ENCODE peak calls at places on chromosomes 2 and 18, in six cellular contexts. E is MM.1S, Z is cardiac muscle cell, L is heart left ventricle, B is right cardiac atrium, K is coronary artery. D is an unnamed sample.

GRCh38 chr2:192546566-192546965 is 351.8 kb upstream of the TMEFF2 start:
- DNase-seq in E (no peak), Z (no peak), L (no peak), B (no peak), K (no peak), D (no peak)

GRCh38 chr18:52582516-52582915 is 242.5 kb downstream of the DCC start:
- DNase-seq in E (no peak), Z (no peak), L (no peak), B (no peak), K (no peak), D (no peak)

GRCh38 chr2:240397924-240398611 is 37.4 kb upstream of the GPC1 start:
- DNase-seq in E (no peak), Z (no peak), L (no peak), B (no peak), K (no peak), D (no peak)

GRCh38 chr2:233061591-233062446 is 1.7 kb downstream of the INPP5D start:
- DNase-seq in E (peak), Z (peak), L (peak), B (peak), K (peak), D (peak)

GRCh38 chr18:37578886-37579513 is 13.4 kb upstream of the CELF4 start:
- DNase-seq in E (peak), Z (peak), L (no peak), B (peak), K (no peak), D (no peak)

GRCh38 chr2:1664698-1665097 is 79.6 kb downstream of the PXDN start:
- DNase-seq in E (no peak), Z (no peak), L (no peak), B (no peak), K (no peak), D (no peak)

GRCh38 chr18:7272268-7273049 is 41.6 kb downstream of the LRRC30 start:
- DNase-seq in E (peak), Z (peak), L (peak), B (peak), K (no peak), D (peak)

GRCh38 chr2:131037398-131038257 is 55.6 kb downstream of the FAM168B start:
- DNase-seq in E (no peak), Z (no peak), L (no peak), B (no peak), K (no peak), D (no peak)

GRCh38 chr2:151410485-151410833 is 757 bp downstream of the RIF1 start:
- DNase-seq in E (peak), Z (peak), L (peak), B (no peak), K (no peak), D (no peak)

GRCh38 chr2:149799296-149799695 is 211.7 kb upstream of the MMADHC start:
- DNase-seq in E (peak), Z (peak), L (no peak), B (no peak), K (no peak), D (peak)

GRCh38 chr2:101238930-101239759 is 13.5 kb upstream of the CNOT11 start:
- DNase-seq in E (no peak), Z (no peak), L (no peak), B (no peak), K (no peak), D (no peak)

GRCh38 chr2:70516596-70516995 is 37.0 kb downstream of the TGFA start:
- DNase-seq in E (no peak), Z (no peak), L (no peak), B (no peak), K (no peak), D (no peak)

GRCh38 chr18:76602169-76602568 is 107.1 kb upstream of the ZNF516 start:
- DNase-seq in E (no peak), Z (no peak), L (no peak), B (no peak), K (no peak), D (no peak)

GRCh38 chr2:100629309-100629708 is 66.5 kb downstream of the PDCL3 start:
- DNase-seq in E (no peak), Z (no peak), L (no peak), B (no peak), K (peak), D (no peak)

GRCh38 chr2:233746475-233747282 is 13.4 kb upstream of the UGT1A1 start:
- DNase-seq in E (no peak), Z (peak), L (no peak), B (no peak), K (no peak), D (no peak)

GRCh38 chr2:88942793-88943192 is 251.3 kb downstream of the RPIA start:
- DNase-seq in E (peak), Z (no peak), L (no peak), B (no peak), K (no peak), D (no peak)

GRCh38 chr2:172672114-172672513 is 63.5 kb upstream of the RAPGEF4 start:
- DNase-seq in E (no peak), Z (no peak), L (no peak), B (no peak), K (no peak), D (peak)

GRCh38 chr2:219998099-219998498 is 370.7 kb downstream of the SLC4A3 start:
- DNase-seq in E (no peak), Z (peak), L (no peak), B (no peak), K (no peak), D (no peak)

GRCh38 chr2:111898703-111899514 is 502 bp downstream of the MERTK start:
- DNase-seq in E (peak), Z (peak), L (peak), B (no peak), K (peak), D (peak)

GRCh38 chr2:228507231-228507824 is 325.8 kb upstream of the SPHKAP start:
- DNase-seq in E (no peak), Z (no peak), L (no peak), B (no peak), K (no peak), D (no peak)

GRCh38 chr2:182432051-182432450 is 5.2 kb upstream of the PDE1A start:
- DNase-seq in E (no peak), Z (no peak), L (no peak), B (no peak), K (no peak), D (no peak)

GRCh38 chr2:120513776-120514357 is 167.9 kb downstream of the INHBB start:
- DNase-seq in E (no peak), Z (no peak), L (no peak), B (no peak), K (no peak), D (no peak)

GRCh38 chr2:190683802-190684201 is 34.9 kb downstream of the NAB1 start:
- DNase-seq in E (no peak), Z (peak), L (no peak), B (no peak), K (no peak), D (peak)

GRCh38 chr2:174176898-174177297 is 71.4 kb downstream of the OLA1 start:
- DNase-seq in E (no peak), Z (no peak), L (no peak), B (no peak), K (no peak), D (no peak)

GRCh38 chr2:109242654-109243331 is 113.8 kb downstream of the SH3RF3 start:
- DNase-seq in E (no peak), Z (peak), L (no peak), B (peak), K (peak), D (peak)

GRCh38 chr2:75140288-75140687 is 59.0 kb downstream of the TACR1 start:
- DNase-seq in E (no peak), Z (peak), L (no peak), B (no peak), K (no peak), D (no peak)

GRCh38 chr18:72207280-72207679 is 336.9 kb downstream of the CBLN2 start:
- DNase-seq in E (no peak), Z (no peak), L (no peak), B (no peak), K (no peak), D (no peak)

GRCh38 chr18:65907281-65907680 is 156.5 kb downstream of the CDH7 start:
- DNase-seq in E (no peak), Z (no peak), L (no peak), B (no peak), K (no peak), D (no peak)

GRCh38 chr2:242027676-242028450 is 158.3 kb downstream of the RTP5 start:
- DNase-seq in E (no peak), Z (no peak), L (no peak), B (no peak), K (peak), D (no peak)

GRCh38 chr2:127608061-127609011 is 37.6 kb upstream of the GPR17 start:
- DNase-seq in E (no peak), Z (no peak), L (no peak), B (no peak), K (peak), D (no peak)

GRCh38 chr18:3452750-3453539 is 3.0 kb downstream of the TGIF1 start:
- DNase-seq in E (no peak), Z (peak), L (no peak), B (no peak), K (no peak), D (peak)

GRCh38 chr2:170123593-170123992 is 54.4 kb upstream of the MYO3B start:
- DNase-seq in E (no peak), Z (peak), L (no peak), B (no peak), K (no peak), D (no peak)

GRCh38 chr2:218400167-218400929 is 680 bp downstream of the CTDSP1 start:
- DNase-seq in E (peak), Z (peak), L (peak), B (peak), K (no peak), D (peak)

GRCh38 chr2:187959821-187960220 is 331.9 kb upstream of the GULP1 start:
- DNase-seq in E (peak), Z (peak), L (no peak), B (no peak), K (no peak), D (no peak)

GRCh38 chr2:96092580-96092877 is 23.8 kb downstream of the ADRA2B start:
- DNase-seq in E (no peak), Z (no peak), L (no peak), B (no peak), K (no peak), D (no peak)

GRCh38 chr2:150188177-150188576 is 299.3 kb downstream of the RND3 start:
- DNase-seq in E (no peak), Z (no peak), L (no peak), B (no peak), K (no peak), D (peak)

DNA sequence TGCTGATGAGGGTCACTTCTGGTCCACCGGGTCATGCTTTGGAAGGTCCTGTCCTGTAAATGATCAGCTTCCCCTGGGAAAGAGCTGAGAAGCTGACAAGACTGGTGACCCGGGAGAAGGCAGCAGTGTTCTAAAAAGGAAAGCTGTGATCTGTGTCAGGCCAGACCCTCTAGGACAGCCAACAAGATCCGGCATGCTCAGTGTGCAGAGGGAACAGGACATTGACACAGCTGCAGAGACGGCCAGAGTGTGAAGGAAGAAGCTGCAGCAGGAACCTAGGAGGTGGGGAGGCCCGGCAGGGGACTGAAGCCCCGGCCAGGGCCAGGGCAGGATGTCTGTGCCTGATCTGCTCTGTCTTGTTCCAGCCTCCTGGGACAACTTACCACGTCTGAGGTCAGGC is 372.7 kb upstream of the ID2 start:
- DNase-seq in E (no peak), Z (no peak), L (no peak), B (no peak), K (peak), D (no peak)
- H3K4me3 ChIP-seq in E (no peak), Z (no peak), L (no peak), B (no peak), K (no peak), D (no peak)

DNA sequence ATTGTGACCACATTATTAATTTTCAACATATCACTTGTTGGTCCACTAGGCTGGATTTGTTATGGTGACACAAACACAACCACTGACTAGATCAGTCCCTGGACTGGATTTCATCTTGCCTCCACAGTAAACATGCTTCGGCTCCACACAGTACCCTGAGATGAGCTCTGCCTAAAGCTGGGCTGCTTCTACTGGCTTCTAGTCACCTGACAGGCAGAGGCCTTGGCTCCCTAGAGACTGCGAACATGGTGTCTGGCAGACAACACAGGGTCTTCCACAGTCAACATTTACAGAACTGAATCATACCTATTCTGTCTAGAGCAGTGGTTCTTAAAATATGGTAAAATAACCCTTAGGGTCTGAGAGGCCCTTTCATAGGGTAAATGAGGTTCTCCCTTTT is 69.2 kb downstream of the RIT2 start:
- DNase-seq in E (no peak), Z (no peak), L (no peak), B (no peak), K (no peak), D (no peak)
- H3K27ac ChIP-seq in E (no peak), Z (no peak), L (no peak), B (no peak), K (no peak), D (no peak)

DNA sequence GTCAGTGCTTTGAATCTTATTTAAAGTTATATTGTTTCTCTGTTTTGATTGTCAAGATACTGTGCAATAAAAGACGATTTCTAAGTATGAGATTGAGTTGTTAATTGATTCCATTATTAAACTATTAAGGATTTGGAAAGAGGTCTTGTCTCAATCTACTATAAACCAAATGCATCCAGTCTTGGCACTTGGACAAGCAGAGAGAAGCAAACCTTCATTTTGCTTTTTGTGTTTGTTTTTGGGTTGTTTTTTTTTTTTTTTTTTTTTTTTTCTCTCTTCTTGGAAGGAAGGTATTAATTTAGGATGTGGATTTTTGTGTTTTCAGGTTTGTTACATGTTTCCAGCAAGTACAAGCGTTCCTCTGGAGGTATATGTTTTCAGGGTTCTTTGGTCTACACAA is 1.6 kb downstream of the PRKCE start:
- DNase-seq in E (no peak), Z (no peak), L (no peak), B (no peak), K (no peak), D (no peak)
- H3K4me3 ChIP-seq in E (peak), Z (peak), L (peak), B (peak), K (peak), D (peak)

DNA sequence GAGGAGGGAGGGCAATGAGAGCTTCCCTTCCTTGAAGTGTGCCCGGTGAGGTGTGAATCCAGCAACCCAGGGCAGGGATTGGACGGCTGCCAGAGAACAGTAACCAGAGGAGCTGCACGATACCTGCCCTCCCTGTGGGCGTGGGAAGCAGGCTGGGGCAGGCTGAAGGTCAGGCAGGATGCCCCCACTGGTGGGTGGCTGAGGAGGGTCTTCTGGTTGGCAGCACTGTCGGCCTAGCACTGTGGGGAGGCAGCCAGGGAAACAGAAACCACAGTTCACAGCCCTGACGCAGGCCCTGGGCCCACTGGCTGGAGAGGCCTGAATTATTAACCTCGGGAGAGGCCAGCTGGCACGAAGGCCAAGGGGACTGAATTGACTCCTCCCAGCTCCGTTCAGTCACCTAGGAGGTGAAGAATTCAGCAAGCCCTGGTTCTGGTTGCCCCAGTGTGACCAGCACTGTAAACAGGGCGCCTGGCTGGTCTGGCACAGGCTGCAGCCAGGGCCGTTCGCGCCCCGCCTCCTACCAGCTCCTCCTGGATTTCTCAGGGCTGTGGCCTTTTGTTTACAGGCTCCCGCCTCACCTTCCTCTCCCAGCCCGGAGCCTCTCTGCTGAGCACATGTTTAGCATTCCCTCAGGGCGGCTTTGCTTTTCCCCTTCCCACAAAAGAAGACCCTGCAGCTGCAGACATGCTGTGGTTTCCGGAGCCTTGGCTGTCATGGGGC is 97.7 kb downstream of the B3GNT2 start:
- DNase-seq in E (no peak), Z (peak), L (peak), B (peak), K (no peak), D (peak)
- H3K27ac ChIP-seq in E (no peak), Z (peak), L (peak), B (peak), K (peak), D (no peak)

GRCh38 chr18:36181386-36181785 is 5.9 kb upstream of the MOCOS start:
- DNase-seq in E (no peak), Z (no peak), L (no peak), B (no peak), K (no peak), D (no peak)

GRCh38 chr18:36177913-36178312 is 9.4 kb upstream of the MOCOS start:
- DNase-seq in E (no peak), Z (no peak), L (no peak), B (no peak), K (no peak), D (no peak)

GRCh38 chr18:36176739-36177138 is 10.6 kb upstream of the MOCOS start:
- DNase-seq in E (no peak), Z (peak), L (no peak), B (no peak), K (no peak), D (peak)

GRCh38 chr18:36181898-36182506 is 5.3 kb upstream of the MOCOS start:
- DNase-seq in E (no peak), Z (peak), L (no peak), B (no peak), K (no peak), D (no peak)

DNA sequence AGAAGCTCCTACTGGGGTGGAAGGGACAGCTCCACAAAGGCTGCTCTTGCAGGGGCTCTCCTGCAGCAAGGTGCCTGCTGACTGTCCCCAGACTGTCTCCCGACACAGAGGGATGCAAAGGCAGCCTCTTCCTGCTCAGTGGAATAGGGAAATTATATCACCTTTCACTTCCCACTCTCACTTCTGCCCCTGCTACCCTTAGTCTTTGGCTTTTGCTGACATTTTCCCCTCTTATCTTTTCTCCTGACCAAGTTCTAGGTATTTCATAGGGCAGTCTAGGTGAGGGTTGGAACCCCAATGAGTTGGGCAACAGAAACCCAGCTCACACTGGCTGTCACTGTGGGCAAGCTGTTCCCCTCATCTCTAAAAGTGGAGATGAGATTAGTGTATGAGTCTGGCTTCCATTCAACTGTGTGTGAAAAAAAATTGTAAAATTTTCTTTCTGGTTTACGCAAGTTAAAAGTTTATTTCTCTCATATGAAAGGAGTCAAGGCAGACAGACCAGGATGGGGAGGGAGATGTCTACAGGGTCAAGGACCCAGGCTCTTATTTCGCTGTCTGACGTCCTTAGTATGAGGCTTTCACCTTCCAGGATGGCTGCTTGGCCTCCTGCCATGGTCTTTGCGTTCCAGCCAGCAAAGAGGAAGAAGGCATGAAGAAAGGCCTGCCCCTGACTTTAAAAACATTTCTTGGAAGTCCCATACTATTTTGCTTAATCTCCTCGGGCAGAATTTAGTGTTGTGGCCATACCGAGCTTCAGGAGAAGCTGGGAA is 7.5 kb upstream of the MOCOS start:
- DNase-seq in E (no peak), Z (peak), L (peak), B (peak), K (peak), D (peak)
- H3K4me3 ChIP-seq in E (no peak), Z (no peak), L (no peak), B (no peak), K (peak), D (no peak)

DNA sequence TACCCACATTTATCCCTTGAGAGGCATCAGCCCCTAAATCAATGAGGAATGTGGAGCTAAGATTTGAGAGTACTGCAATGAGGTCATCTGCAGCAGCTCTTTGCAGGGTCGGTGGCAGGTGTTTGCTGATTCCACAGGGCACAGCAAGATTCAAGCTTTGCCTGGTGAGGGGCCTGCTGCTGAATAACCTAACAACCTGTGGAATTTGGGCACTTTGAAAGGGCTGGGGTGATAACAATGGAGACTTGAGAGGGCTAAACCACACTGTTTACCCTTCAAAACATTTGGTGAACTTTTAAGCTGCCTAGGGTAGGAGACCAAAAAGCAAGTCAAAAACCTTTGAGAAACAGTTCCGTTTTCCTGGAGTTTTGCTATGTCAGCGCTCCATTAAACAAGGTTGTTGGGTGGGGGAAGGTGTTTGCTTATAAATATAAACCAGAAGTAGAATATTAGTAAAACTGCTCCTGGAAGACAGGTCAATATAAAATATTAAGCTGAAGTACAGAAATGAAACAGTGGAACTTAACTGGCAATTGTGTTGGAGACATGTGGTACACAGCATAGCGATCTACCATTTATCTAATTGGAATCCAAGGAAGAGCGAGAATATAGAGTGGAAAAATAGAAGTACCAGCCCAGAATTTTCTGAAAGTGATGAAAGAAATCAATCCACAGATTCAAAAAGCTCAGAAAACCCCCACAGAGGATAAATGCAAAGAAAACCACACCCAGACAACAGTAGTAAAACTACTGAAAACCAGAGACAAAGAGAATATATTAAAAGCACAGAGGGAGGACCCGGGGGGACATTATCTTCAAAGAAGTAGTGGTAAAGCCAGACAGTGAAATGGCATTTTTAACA is 15.7 kb downstream of the COPS8 start:
- DNase-seq in E (no peak), Z (no peak), L (no peak), B (no peak), K (no peak), D (no peak)
- H3K27ac ChIP-seq in E (no peak), Z (no peak), L (no peak), B (no peak), K (no peak), D (no peak)